ENCODE peak calls at places on chromosomes 12 and 14, in seven cellular contexts. K is iPS-NIHi11, W is HEK293T, E is nucleus accumbens, T is iris pigment epithelial cell, N is NCI-H460, Q is NCI-H1105 treated with DMSO at 0.1 percent for 48 hours. D is an unnamed sample.
A peak's percentile ranks its signal among the peaks of the same experiment; 100 is the strongest.

GRCh38 chr12:102061096-102061555 is 665 bp downstream of the WASHC3 start:
- DNase-seq in K (no peak), W (no peak), E (no peak), T (no peak), N (no peak), Q (no peak), D (no peak)

GRCh38 chr14:90924618-90925345 is 108.6 kb upstream of the TTC7B start:
- DNase-seq in K (no peak), W (no peak), E (no peak), T (peak; percentile 28), N (no peak), Q (no peak), D (no peak)

GRCh38 chr14:92153581-92153980 is 31.8 kb downstream of the CPSF2 start:
- DNase-seq in K (no peak), W (no peak), E (no peak), T (no peak), N (no peak), Q (no peak), D (no peak)

GRCh38 chr12:124273630-124274029 is 21.3 kb upstream of the RFLNA start:
- DNase-seq in K (peak; percentile 80), W (peak; percentile 76), E (no peak), T (peak; percentile 65), N (peak; percentile 38), Q (peak; percentile 6), D (peak; percentile 97)

GRCh38 chr12:10368206-10369171 is 21.4 kb downstream of the KLRK1 start:
- DNase-seq in K (no peak), W (no peak), E (no peak), T (no peak), N (no peak), Q (no peak), D (no peak)

GRCh38 chr14:95526483-95527391 is 8.1 kb upstream of the GLRX5 start:
- DNase-seq in K (no peak), W (no peak), E (no peak), T (no peak), N (no peak), Q (no peak), D (no peak)

GRCh38 chr14:81166126-81166525 is 54.6 kb downstream of the GTF2A1 start:
- DNase-seq in K (no peak), W (no peak), E (no peak), T (no peak), N (no peak), Q (no peak), D (no peak)

GRCh38 chr14:99274346-99275221 is 2.6 kb upstream of the BCL11B start:
- DNase-seq in K (peak; percentile 87), W (peak; percentile 73), E (peak; percentile 37), T (peak; percentile 53), N (peak; percentile 70), Q (peak; percentile 96), D (peak; percentile 99)

GRCh38 chr12:3532931-3533702 is 42.1 kb downstream of the PRMT8 start:
- DNase-seq in K (no peak), W (no peak), E (no peak), T (no peak), N (no peak), Q (no peak), D (no peak)

GRCh38 chr12:79433465-79434072 is 257.2 kb downstream of the PAWR start:
- DNase-seq in K (no peak), W (no peak), E (no peak), T (no peak), N (no peak), Q (no peak), D (no peak)

GRCh38 chr12:2355604-2356003 is 302.8 kb downstream of the CACNA1C start:
- DNase-seq in K (no peak), W (no peak), E (no peak), T (no peak), N (no peak), Q (no peak), D (no peak)

GRCh38 chr12:4864575-4864974 is 45.1 kb upstream of the KCNA1 start:
- DNase-seq in K (no peak), W (no peak), E (no peak), T (no peak), N (no peak), Q (no peak), D (no peak)

GRCh38 chr14:75306917-75307699 is 28.5 kb downstream of the FOS start:
- DNase-seq in K (peak; percentile 37), W (peak; percentile 33), E (no peak), T (peak; percentile 15), N (no peak), Q (peak; percentile 59), D (peak; percentile 47)

GRCh38 chr14:99174081-99174851 is 97.7 kb downstream of the BCL11B start:
- DNase-seq in K (no peak), W (no peak), E (no peak), T (no peak), N (no peak), Q (no peak), D (no peak)

GRCh38 chr12:119742700-119743099 is 74.8 kb downstream of the PRKAB1 start:
- DNase-seq in K (no peak), W (no peak), E (peak; percentile 14), T (no peak), N (no peak), Q (no peak), D (no peak)

GRCh38 chr14:100667706-100668105 is 59.0 kb upstream of the DLK1 start:
- DNase-seq in K (no peak), W (no peak), E (no peak), T (no peak), N (no peak), Q (no peak), D (no peak)